ENCODE peak calls at places on chromosomes 5 and 9, in four cellular contexts. One of them, this sample, is unnamed.
A peak's percentile ranks its signal among the peaks of the same experiment; 100 is the strongest.

GRCh38 chr5:105501315-105501714 is 1938.7 kb upstream of the NUDT12 start:
- DNase-seq in AML-193: no peak
- DNase-seq in fibroblast of the conjunctiva: no peak
- DNase-seq in AG08395: no peak
- DNase-seq in this sample: no peak

GRCh38 chr5:33631786-33632185 is 191.0 kb downstream of the TARS1 start:
- DNase-seq in AML-193: no peak
- DNase-seq in fibroblast of the conjunctiva: no peak
- DNase-seq in AG08395: no peak
- DNase-seq in this sample: no peak

GRCh38 chr9:126228779-126229444 is 97.7 kb upstream of the MVB12B start:
- DNase-seq in fibroblast of the conjunctiva: peak; percentile 49
- DNase-seq in AML-193: peak; percentile 40
- DNase-seq in AG08395: peak; percentile 84
- DNase-seq in this sample: peak; percentile 17

GRCh38 chr9:116336133-116336862 is 182.7 kb downstream of the PAPPA start:
- DNase-seq in AML-193: no peak
- DNase-seq in AG08395: peak; percentile 10
- DNase-seq in fibroblast of the conjunctiva: no peak
- DNase-seq in this sample: no peak

GRCh38 chr9:95771556-95772280 is 103.8 kb upstream of the ERCC6L2 start:
- DNase-seq in AML-193: no peak
- DNase-seq in AG08395: no peak
- DNase-seq in fibroblast of the conjunctiva: no peak
- DNase-seq in this sample: no peak

GRCh38 chr5:124865603-124866354 is 119.3 kb upstream of the ZNF608 start:
- DNase-seq in AG08395: no peak
- DNase-seq in fibroblast of the conjunctiva: no peak
- DNase-seq in AML-193: no peak
- DNase-seq in this sample: no peak

GRCh38 chr9:4306066-4306787 is 6.4 kb upstream of the GLIS3 start:
- DNase-seq in AML-193: no peak
- DNase-seq in fibroblast of the conjunctiva: no peak
- DNase-seq in AG08395: peak; percentile 48
- DNase-seq in this sample: no peak

GRCh38 chr5:151451626-151452520 is 4.5 kb downstream of the SLC36A1 start:
- DNase-seq in AML-193: no peak
- DNase-seq in fibroblast of the conjunctiva: no peak
- DNase-seq in AG08395: peak; percentile 48
- DNase-seq in this sample: no peak

GRCh38 chr5:111585946-111586345 is 73.6 kb upstream of the STARD4 start:
- DNase-seq in AG08395: no peak
- DNase-seq in fibroblast of the conjunctiva: no peak
- DNase-seq in AML-193: no peak
- DNase-seq in this sample: no peak

GRCh38 chr5:133267601-133268000 is 215.8 kb downstream of the HSPA4 start:
- DNase-seq in AG08395: no peak
- DNase-seq in fibroblast of the conjunctiva: no peak
- DNase-seq in AML-193: no peak
- DNase-seq in this sample: no peak

GRCh38 chr9:136565075-136565721 is 19.4 kb upstream of the NOTCH1 start:
- DNase-seq in fibroblast of the conjunctiva: no peak
- DNase-seq in AML-193: no peak
- DNase-seq in AG08395: no peak
- DNase-seq in this sample: no peak

GRCh38 chr9:10255758-10256157 is 357.0 kb downstream of the PTPRD start:
- DNase-seq in fibroblast of the conjunctiva: no peak
- DNase-seq in AG08395: no peak
- DNase-seq in AML-193: no peak
- DNase-seq in this sample: no peak

GRCh38 chr5:169521366-169521983 is 62.1 kb upstream of the SPDL1 start:
- DNase-seq in fibroblast of the conjunctiva: no peak
- DNase-seq in AML-193: no peak
- DNase-seq in AG08395: no peak
- DNase-seq in this sample: no peak

GRCh38 chr9:79387091-79387490 is 184.7 kb upstream of the TLE4 start:
- DNase-seq in AML-193: no peak
- DNase-seq in AG08395: no peak
- DNase-seq in fibroblast of the conjunctiva: no peak
- DNase-seq in this sample: no peak

GRCh38 chr5:113119271-113119924 is 142.8 kb downstream of the DCP2 start:
- DNase-seq in AML-193: no peak
- DNase-seq in AG08395: peak; percentile 7
- DNase-seq in fibroblast of the conjunctiva: no peak
- DNase-seq in this sample: no peak

This sample was measured in HFF-Myc.